ENCODE peak calls at places on chromosome 3, in six cellular contexts. U, G, J, O, Q and Z are unnamed samples.

GRCh38 chr3:127700406-127700805 is 27.7 kb downstream of the ABTB1 start:
- DNase-seq in U (no peak), G (no peak), J (no peak), O (no peak), Q (peak; percentile 5), Z (no peak)

GRCh38 chr3:53715815-53716483 is 130.3 kb downstream of the CHDH start:
- DNase-seq in U (no peak), G (no peak), J (no peak), O (no peak), Q (no peak), Z (no peak)

GRCh38 chr3:151445283-151446001 is 15.4 kb downstream of the IGSF10 start:
- DNase-seq in U (no peak), G (no peak), J (peak; percentile 98), O (no peak), Q (no peak), Z (no peak)

GRCh38 chr3:190003730-190004129 is 117.0 kb downstream of the P3H2 start:
- DNase-seq in U (no peak), G (no peak), J (peak; percentile 12), O (no peak), Q (no peak), Z (no peak)

GRCh38 chr3:144273611-144274010 is 302.0 kb downstream of the DIPK2A start:
- DNase-seq in U (no peak), G (no peak), J (no peak), O (no peak), Q (no peak), Z (no peak)

GRCh38 chr3:45552031-45552772 is 42.3 kb upstream of the LIMD1 start:
- DNase-seq in U (no peak), G (no peak), J (no peak), O (no peak), Q (no peak), Z (no peak)

GRCh38 chr3:162978136-162978535 is 1481.5 kb downstream of the OTOL1 start:
- DNase-seq in U (no peak), G (no peak), J (no peak), O (no peak), Q (no peak), Z (no peak)

GRCh38 chr3:32545305-32545704 is 25.4 kb downstream of the DYNC1LI1 start:
- DNase-seq in U (no peak), G (no peak), J (no peak), O (no peak), Q (no peak), Z (no peak)

GRCh38 chr3:99751649-99752048 is 66.0 kb upstream of the CMSS1 start:
- DNase-seq in U (no peak), G (no peak), J (no peak), O (no peak), Q (no peak), Z (no peak)

GRCh38 chr3:154060606-154061380 is 60.4 kb upstream of the ARHGEF26 start:
- DNase-seq in U (peak; percentile 35), G (no peak), J (peak; percentile 51), O (no peak), Q (no peak), Z (no peak)

GRCh38 chr3:122942937-122943827 is 84.4 kb downstream of the SEMA5B start:
- DNase-seq in U (peak; percentile 89), G (peak; percentile 56), J (peak; percentile 5), O (peak; percentile 63), Q (peak; percentile 35), Z (peak; percentile 75)

GRCh38 chr3:183188895-183189462 is 26.4 kb upstream of the LAMP3 start:
- DNase-seq in U (peak; percentile 71), G (peak; percentile 43), J (no peak), O (peak; percentile 43), Q (peak; percentile 33), Z (peak; percentile 60)

GRCh38 chr3:61631108-61631769 is 69.9 kb downstream of the PTPRG start:
- DNase-seq in U (no peak), G (no peak), J (no peak), O (no peak), Q (no peak), Z (no peak)

GRCh38 chr3:94050546-94050945 is 12.2 kb downstream of the DHFR2 start:
- DNase-seq in U (no peak), G (no peak), J (no peak), O (no peak), Q (no peak), Z (no peak)

GRCh38 chr3:149426325-149426724 is 48.2 kb upstream of the TM4SF4 start:
- DNase-seq in U (no peak), G (no peak), J (no peak), O (no peak), Q (no peak), Z (no peak)

GRCh38 chr3:50374363-50375108 is 15.2 kb upstream of the TMEM115 start:
- DNase-seq in U (no peak), G (no peak), J (no peak), O (no peak), Q (no peak), Z (no peak)

GRCh38 chr3:183933160-183933559 is 48.5 kb upstream of the PARL start:
- DNase-seq in U (no peak), G (no peak), J (no peak), O (no peak), Q (no peak), Z (no peak)

GRCh38 chr3:159948423-159949140 is 40.1 kb upstream of the IL12A start:
- DNase-seq in U (no peak), G (no peak), J (no peak), O (no peak), Q (no peak), Z (no peak)

GRCh38 chr3:20773320-20773984 is 587.4 kb upstream of the SGO1 start:
- DNase-seq in U (no peak), G (no peak), J (no peak), O (no peak), Q (no peak), Z (no peak)

GRCh38 chr3:146390967-146391366 is 78.4 kb downstream of the PLSCR2 start:
- DNase-seq in U (no peak), G (no peak), J (peak; percentile 30), O (peak; percentile 31), Q (peak; percentile 58), Z (no peak)

GRCh38 chr3:30873667-30874066 is 20.8 kb downstream of the GADL1 start:
- DNase-seq in U (no peak), G (no peak), J (no peak), O (no peak), Q (no peak), Z (no peak)

GRCh38 chr3:43413676-43414368 is 127.5 kb downstream of the SNRK start:
- DNase-seq in U (no peak), G (no peak), J (no peak), O (no peak), Q (no peak), Z (no peak)

GRCh38 chr3:113404637-113405036 is 36.7 kb downstream of the CFAP44 start:
- DNase-seq in U (no peak), G (no peak), J (no peak), O (no peak), Q (no peak), Z (no peak)

GRCh38 chr3:16060945-16061344 is 113.5 kb upstream of the GALNT15 start:
- DNase-seq in U (no peak), G (no peak), J (peak; percentile 61), O (peak; percentile 26), Q (peak; percentile 74), Z (no peak)

GRCh38 chr3:102089904-102090492 is 240.7 kb downstream of the NFKBIZ start:
- DNase-seq in U (no peak), G (peak; percentile 38), J (no peak), O (peak; percentile 50), Q (no peak), Z (no peak)

GRCh38 chr3:4645468-4645867 is 152.3 kb downstream of the ITPR1 start:
- DNase-seq in U (no peak), G (no peak), J (no peak), O (no peak), Q (no peak), Z (no peak)

GRCh38 chr3:152445227-152445626 is 176.5 kb downstream of the MBNL1 start:
- DNase-seq in U (no peak), G (no peak), J (no peak), O (no peak), Q (no peak), Z (no peak)

GRCh38 chr3:187252311-187252710 is 39.2 kb downstream of the MASP1 start:
- DNase-seq in U (no peak), G (no peak), J (no peak), O (no peak), Q (no peak), Z (no peak)

GRCh38 chr3:197417451-197417850 is 119.0 kb upstream of the DLG1 start:
- DNase-seq in U (no peak), G (no peak), J (no peak), O (no peak), Q (no peak), Z (no peak)

GRCh38 chr3:195071011-195071728 is 199.8 kb downstream of the XXYLT1 start:
- DNase-seq in U (no peak), G (peak; percentile 5), J (no peak), O (no peak), Q (no peak), Z (no peak)

GRCh38 chr3:48656061-48656840 is 6.4 kb downstream of the CELSR3 start:
- DNase-seq in U (peak; percentile 94), G (peak; percentile 79), J (no peak), O (peak; percentile 88), Q (peak; percentile 89), Z (peak; percentile 91)

GRCh38 chr3:56819016-56819809 is 17.5 kb upstream of the ARHGEF3 start:
- DNase-seq in U (no peak), G (no peak), J (no peak), O (no peak), Q (no peak), Z (no peak)

GRCh38 chr3:169813757-169814517 is 1.2 kb upstream of the LRRC34 start:
- DNase-seq in U (peak; percentile 82), G (peak; percentile 75), J (no peak), O (peak; percentile 73), Q (peak; percentile 31), Z (peak; percentile 76)

GRCh38 chr3:58630081-58630709 is 36.4 kb downstream of the FAM3D start:
- DNase-seq in U (peak; percentile 78), G (peak; percentile 78), J (peak; percentile 39), O (peak; percentile 91), Q (peak; percentile 70), Z (peak; percentile 68)

GRCh38 chr3:74575857-74576256 is 38.6 kb downstream of the CNTN3 start:
- DNase-seq in U (no peak), G (no peak), J (no peak), O (no peak), Q (no peak), Z (no peak)

GRCh38 chr3:41508063-41508696 is 308.9 kb downstream of the CTNNB1 start:
- DNase-seq in U (peak; percentile 47), G (no peak), J (no peak), O (no peak), Q (no peak), Z (no peak)
- TF ChIP-seq CTCF in U (peak; percentile 53), G (no peak), J (no peak), O (no peak), Q (no peak), Z (no peak)

GRCh38 chr3:90091557-90091956 is 984.1 kb downstream of the EPHA3 start:
- DNase-seq in U (peak; percentile 43), G (peak; percentile 8), J (no peak), O (peak; percentile 19), Q (peak; percentile 51), Z (no peak)
- TF ChIP-seq CTCF in U (peak; percentile 86), G (peak; percentile 47), J (peak; percentile 44), O (peak; percentile 44), Q (peak; percentile 33), Z (peak; percentile 12)

GRCh38 chr3:63911901-63912767 is at the start of gene SCAANT1:
- DNase-seq in U (peak; percentile 83), G (peak; percentile 92), J (peak; percentile 75), O (peak; percentile 91), Q (peak; percentile 93), Z (peak; percentile 87)
- TF ChIP-seq CTCF in U (no peak), G (no peak), J (no peak), O (no peak), Q (peak; percentile 24), Z (no peak)

GRCh38 chr3:27641888-27642601 is 80.1 kb downstream of the EOMES start:
- DNase-seq in U (no peak), G (no peak), J (no peak), O (no peak), Q (no peak), Z (no peak)
- TF ChIP-seq CTCF in U (no peak), G (no peak), J (no peak), O (no peak), Q (no peak), Z (no peak)